ENCODE peak calls at places on chromosome 5, in five cellular contexts. S, M, Z, Y and O are unnamed samples.

GRCh38 chr5:82105457-82105856 is 133.6 kb downstream of the ATG10 start:
- DNase-seq in S (no peak), Y (no peak), M (no peak), Z (peak; percentile 29), O (no peak)

GRCh38 chr5:54533541-54534179 is 16.1 kb downstream of the SNX18 start:
- DNase-seq in S (no peak), M (no peak), Y (peak; percentile 36), Z (peak; percentile 51), O (peak; percentile 71)

GRCh38 chr5:126016256-126016655 is 407.0 kb upstream of the GRAMD2B start:
- DNase-seq in Y (peak; percentile 78), Z (no peak), S (no peak), M (no peak), O (no peak)

GRCh38 chr5:57698785-57699184 is 216.2 kb upstream of the ACTBL2 start:
- DNase-seq in Z (no peak), M (peak; percentile 37), Y (no peak), S (no peak), O (peak; percentile 75)

GRCh38 chr5:111697215-111697614 is 59.8 kb downstream of the NREP start:
- DNase-seq in Z (peak; percentile 65), M (peak; percentile 22), S (no peak), Y (no peak), O (peak; percentile 73)

GRCh38 chr5:115634343-115635132 is 8.7 kb upstream of the TMED7 start:
- DNase-seq in M (peak; percentile 91), Y (peak; percentile 92), Z (peak; percentile 83), S (peak; percentile 92), O (peak; percentile 78)

GRCh38 chr5:15914603-15915002 is 265.0 kb downstream of the MARCHF11 start:
- DNase-seq in Y (no peak), Z (no peak), M (no peak), S (no peak), O (no peak)

GRCh38 chr5:150636391-150637244 is 3.8 kb upstream of the SYNPO start:
- DNase-seq in Y (peak; percentile 76), S (no peak), Z (peak; percentile 72), M (no peak), O (peak; percentile 84)

GRCh38 chr5:139105621-139106071 is 92.5 kb downstream of the SIL1 start:
- DNase-seq in Z (no peak), M (no peak), Y (no peak), S (no peak), O (no peak)

GRCh38 chr5:133668458-133668857 is 56.1 kb upstream of the FSTL4 start:
- DNase-seq in Z (no peak), M (no peak), S (no peak), Y (no peak), O (no peak)

GRCh38 chr5:135393229-135393628 is 5.8 kb downstream of the MACROH2A1 start:
- DNase-seq in Y (no peak), S (no peak), Z (peak; percentile 58), M (no peak), O (no peak)

GRCh38 chr5:66710557-66710956 is 114.4 kb downstream of the MAST4 start:
- DNase-seq in S (no peak), Z (no peak), M (no peak), Y (no peak), O (no peak)

GRCh38 chr5:135834639-135835529 is at the start of gene SLC25A48:
- DNase-seq in Y (peak; percentile 64), S (peak; percentile 41), Z (no peak), M (peak; percentile 62), O (peak; percentile 21)

GRCh38 chr5:126115230-126115629 is 308.0 kb upstream of the GRAMD2B start:
- DNase-seq in S (no peak), Y (no peak), M (no peak), Z (no peak), O (no peak)

GRCh38 chr5:149358294-149358651 is 427 bp downstream of the PCYOX1L start:
- DNase-seq in S (peak; percentile 48), Z (no peak), Y (peak; percentile 66), M (no peak), O (no peak)

GRCh38 chr5:171207256-171207866 is 101.7 kb upstream of the TLX3 start:
- DNase-seq in S (peak; percentile 79), M (peak; percentile 69), Z (peak; percentile 62), Y (no peak), O (peak; percentile 72)